ENCODE peak calls at places on chromosomes 1 and 21, in five cellular contexts. R is posterior cingulate gyrus; V is CD4-positive, alpha-beta T cell; D is D341Med; Y is NCI-H345. L is an unnamed sample.
A peak's percentile ranks its signal among the peaks of the same experiment; 100 is the strongest.

GRCh38 chr1:227541129-227541528 is 22.2 kb upstream of the ZNF678 start:
- DNase-seq in Y (no peak), D (no peak), R (no peak), V (no peak), L (no peak)

GRCh38 chr1:174222166-174222949 is 63.0 kb downstream of the RABGAP1L start:
- DNase-seq in Y (no peak), R (no peak), D (no peak), V (no peak), L (no peak)

GRCh38 chr1:156448134-156448967 is 52.2 kb downstream of the MEF2D start:
- DNase-seq in Y (no peak), D (no peak), R (no peak), V (no peak), L (no peak)

GRCh38 chr1:150256549-150257341 is 829 bp upstream of the CA14 start:
- DNase-seq in R (peak; percentile 71), V (no peak), D (no peak), Y (peak; percentile 27), L (peak; percentile 81)

GRCh38 chr1:54804471-54805132 is 3.5 kb upstream of the TTC22 start:
- DNase-seq in Y (no peak), V (no peak), R (no peak), D (no peak), L (no peak)

GRCh38 chr1:216224233-216224632 is 199.0 kb downstream of the USH2A start:
- DNase-seq in D (no peak), Y (peak; percentile 53), V (no peak), R (no peak), L (no peak)

GRCh38 chr1:99557556-99558256 is 88.2 kb upstream of the PALMD start:
- DNase-seq in Y (no peak), D (no peak), R (no peak), V (no peak), L (no peak)

GRCh38 chr1:162680419-162681126 is 48.3 kb downstream of the DDR2 start:
- DNase-seq in R (no peak), Y (no peak), V (no peak), D (no peak), L (no peak)

GRCh38 chr1:248873993-248874671 is 15.2 kb upstream of the ZNF692 start:
- DNase-seq in R (peak; percentile 52), Y (peak; percentile 92), V (peak; percentile 72), D (peak; percentile 72), L (peak; percentile 94)

GRCh38 chr21:31098576-31099005 is 60.3 kb upstream of the KRTAP19-8 start:
- DNase-seq in D (peak; percentile 84), R (peak; percentile 77), V (peak; percentile 71), Y (peak; percentile 63), L (peak; percentile 80)

GRCh38 chr1:41700581-41700980 is 216.1 kb upstream of the EDN2 start:
- DNase-seq in Y (no peak), R (no peak), D (no peak), V (no peak), L (no peak)

GRCh38 chr1:154741747-154742495 is 128.2 kb downstream of the KCNN3 start:
- DNase-seq in V (no peak), D (no peak), R (no peak), Y (no peak), L (no peak)

GRCh38 chr1:92519043-92519442 is 32.3 kb upstream of the GFI1 start:
- DNase-seq in Y (no peak), D (no peak), V (no peak), R (no peak), L (no peak)

GRCh38 chr1:116122955-116123757 is 12.0 kb downstream of the MAB21L3 start:
- DNase-seq in D (no peak), Y (no peak), R (no peak), V (no peak), L (no peak)

GRCh38 chr1:33876970-33877680 is 13.2 kb downstream of the HMGB4 start:
- DNase-seq in Y (no peak), R (peak; percentile 76), V (no peak), D (no peak), L (peak; percentile 9)

GRCh38 chr1:70909262-70909817 is 138.3 kb downstream of the PTGER3 start:
- DNase-seq in V (no peak), D (no peak), Y (no peak), R (no peak), L (no peak)

GRCh38 chr1:15758953-15759661 is 512 bp downstream of the FBLIM1 start:
- DNase-seq in Y (no peak), V (no peak), D (peak; percentile 70), R (no peak), L (no peak)

GRCh38 chr1:39779137-39779536 is 8.0 kb upstream of the OXCT2 start:
- DNase-seq in Y (no peak), R (no peak), V (no peak), D (no peak), L (no peak)

GRCh38 chr1:3055051-3055450 is 14.0 kb upstream of the PRDM16 start:
- DNase-seq in D (no peak), R (no peak), Y (no peak), V (no peak), L (no peak)

GRCh38 chr1:47618830-47619229 is 181.0 kb downstream of the FOXD2 start:
- DNase-seq in Y (no peak), D (no peak), V (no peak), R (no peak), L (no peak)

GRCh38 chr1:206513312-206514111 is 6.2 kb downstream of the RASSF5 start:
- DNase-seq in D (no peak), V (no peak), R (no peak), Y (peak; percentile 7), L (no peak)

GRCh38 chr1:70396607-70397006 is 14.5 kb upstream of the CTH start:
- DNase-seq in D (no peak), V (no peak), Y (no peak), R (no peak), L (no peak)

GRCh38 chr1:206684478-206685255 is at the start of gene MAPKAPK2:
- DNase-seq in R (peak; percentile 73), D (peak; percentile 99), Y (peak; percentile 68), V (peak; percentile 70), L (peak; percentile 65)

GRCh38 chr21:29221259-29221744 is 77.4 kb upstream of the BACH1 start:
- DNase-seq in Y (no peak), V (no peak), D (no peak), R (no peak), L (no peak)

GRCh38 chr1:6911974-6912373 is 126.7 kb downstream of the CAMTA1 start:
- DNase-seq in R (no peak), Y (no peak), D (peak; percentile 48), V (no peak), L (no peak)

GRCh38 chr21:28719731-28720130 is 272.9 kb downstream of the LTN1 start:
- DNase-seq in D (no peak), V (no peak), Y (no peak), R (no peak), L (no peak)

GRCh38 chr1:182699673-182700350 is 15.4 kb upstream of the RGS8 start:
- DNase-seq in Y (no peak), V (no peak), D (peak; percentile 93), R (peak; percentile 20), L (peak; percentile 44)

GRCh38 chr1:1943834-1944570 is 24.9 kb upstream of the TMEM52 start:
- DNase-seq in D (peak; percentile 85), Y (peak; percentile 45), V (peak; percentile 59), R (peak; percentile 67), L (peak; percentile 55)

GRCh38 chr1:228141871-228142615 is 2.0 kb downstream of the GUK1 start:
- DNase-seq in D (peak; percentile 31), R (no peak), Y (no peak), V (no peak), L (no peak)

GRCh38 chr21:30238168-30238567 is 22.3 kb upstream of the CLDN8 start:
- DNase-seq in Y (no peak), V (no peak), R (no peak), D (no peak), L (no peak)

L was measured in cerebellar cortex.